ENCODE peak calls at places on chromosomes 6 and 20, in five cellular contexts. D is lung, G is ascending aorta, V is GM23338, E is uterus. H is an unnamed sample.
A peak's percentile ranks its signal among the peaks of the same experiment; 100 is the strongest.

GRCh38 chr6:3786131-3786530 is 34.6 kb upstream of the PXDC1 start:
- DNase-seq in G (no peak), D (no peak), E (no peak), V (no peak), H (no peak)

GRCh38 chr6:39210437-39210836 is 18.8 kb downstream of the KCNK5 start:
- DNase-seq in V (no peak), E (no peak), G (no peak), D (no peak), H (no peak)

GRCh38 chr20:49482621-49483017 is at the start of gene KCNB1:
- DNase-seq in V (peak; percentile 94), D (peak; percentile 33), E (peak; percentile 81), G (peak; percentile 77), H (peak; percentile 40)

GRCh38 chr20:22495172-22495571 is 89.2 kb downstream of the FOXA2 start:
- DNase-seq in V (peak; percentile 30), D (no peak), E (no peak), G (no peak), H (no peak)

GRCh38 chr6:169921853-169922779 is 170.7 kb downstream of the ERMARD start:
- DNase-seq in E (no peak), D (no peak), V (no peak), G (no peak), H (no peak)

GRCh38 chr20:5480824-5481600 is 164.3 kb upstream of the PROKR2 start:
- DNase-seq in V (no peak), D (no peak), E (no peak), G (no peak), H (no peak)

GRCh38 chr6:160058603-160059215 is 62.9 kb upstream of the SLC22A1 start:
- DNase-seq in V (no peak), G (no peak), E (no peak), D (no peak), H (peak; percentile 11)

GRCh38 chr6:24749292-24749691 is 25.4 kb upstream of the GMNN start:
- DNase-seq in G (no peak), V (no peak), D (no peak), E (no peak), H (no peak)

GRCh38 chr6:168121308-168121665 is 42.3 kb upstream of the FRMD1 start:
- DNase-seq in G (no peak), D (no peak), E (no peak), V (no peak), H (no peak)

GRCh38 chr6:134908906-134909516 is 40.9 kb downstream of the ALDH8A1 start:
- DNase-seq in E (peak; percentile 87), D (peak; percentile 49), V (no peak), G (peak; percentile 90), H (peak; percentile 30)

GRCh38 chr6:163585932-163586437 is 171.5 kb downstream of the QKI start:
- DNase-seq in E (no peak), D (peak; percentile 66), V (no peak), G (peak; percentile 82), H (no peak)

GRCh38 chr20:17747431-17747846 is 47.7 kb downstream of the BANF2 start:
- DNase-seq in E (peak; percentile 29), V (no peak), D (no peak), G (no peak), H (peak; percentile 83)

GRCh38 chr6:50815436-50816114 is 3.1 kb upstream of the TFAP2B start:
- DNase-seq in E (no peak), G (no peak), V (no peak), D (no peak), H (no peak)
- TF ChIP-seq CTCF in E (no peak), G (no peak), V (no peak), D (no peak), H (peak; percentile 22)

GRCh38 chr6:111417181-111417585 is 65.8 kb downstream of the REV3L start:
- DNase-seq in E (no peak), D (no peak), V (no peak), G (no peak), H (peak; percentile 26)
- H3K27ac ChIP-seq in E (peak overlapping the region; percentile 74), D (peak overlapping the region; percentile 4), V (no peak overlapping the region), G (no peak overlapping the region), H (no peak overlapping the region)

DNA sequence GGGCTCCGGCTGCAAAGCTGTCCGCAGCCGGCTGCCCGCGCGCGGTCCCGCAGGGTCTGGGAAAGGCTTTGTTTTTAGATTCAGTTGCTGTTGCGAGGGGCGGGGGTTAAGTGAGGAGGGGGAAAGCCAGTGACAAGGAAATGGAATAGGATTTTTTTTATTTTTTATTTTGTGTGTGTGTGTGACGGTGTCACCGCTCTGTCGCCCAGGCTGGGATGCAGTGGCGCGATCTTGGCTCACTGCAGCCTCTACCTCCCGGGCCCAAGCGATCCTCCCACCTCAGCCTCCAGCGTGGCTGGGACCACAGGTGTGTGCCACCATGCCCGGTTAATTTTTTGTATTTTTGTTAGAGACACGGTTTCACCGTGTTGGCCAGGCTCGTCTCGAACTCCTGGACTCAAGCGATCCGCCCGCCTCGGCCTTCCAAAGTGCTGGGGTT is 615 bp upstream of the UBE2J1 start:
- DNase-seq in V (no peak), D (no peak), G (peak; percentile 67), E (no peak), H (no peak)
- TF ChIP-seq CTCF in V (no peak), D (no peak), G (no peak), E (no peak), H (no peak)

DNA sequence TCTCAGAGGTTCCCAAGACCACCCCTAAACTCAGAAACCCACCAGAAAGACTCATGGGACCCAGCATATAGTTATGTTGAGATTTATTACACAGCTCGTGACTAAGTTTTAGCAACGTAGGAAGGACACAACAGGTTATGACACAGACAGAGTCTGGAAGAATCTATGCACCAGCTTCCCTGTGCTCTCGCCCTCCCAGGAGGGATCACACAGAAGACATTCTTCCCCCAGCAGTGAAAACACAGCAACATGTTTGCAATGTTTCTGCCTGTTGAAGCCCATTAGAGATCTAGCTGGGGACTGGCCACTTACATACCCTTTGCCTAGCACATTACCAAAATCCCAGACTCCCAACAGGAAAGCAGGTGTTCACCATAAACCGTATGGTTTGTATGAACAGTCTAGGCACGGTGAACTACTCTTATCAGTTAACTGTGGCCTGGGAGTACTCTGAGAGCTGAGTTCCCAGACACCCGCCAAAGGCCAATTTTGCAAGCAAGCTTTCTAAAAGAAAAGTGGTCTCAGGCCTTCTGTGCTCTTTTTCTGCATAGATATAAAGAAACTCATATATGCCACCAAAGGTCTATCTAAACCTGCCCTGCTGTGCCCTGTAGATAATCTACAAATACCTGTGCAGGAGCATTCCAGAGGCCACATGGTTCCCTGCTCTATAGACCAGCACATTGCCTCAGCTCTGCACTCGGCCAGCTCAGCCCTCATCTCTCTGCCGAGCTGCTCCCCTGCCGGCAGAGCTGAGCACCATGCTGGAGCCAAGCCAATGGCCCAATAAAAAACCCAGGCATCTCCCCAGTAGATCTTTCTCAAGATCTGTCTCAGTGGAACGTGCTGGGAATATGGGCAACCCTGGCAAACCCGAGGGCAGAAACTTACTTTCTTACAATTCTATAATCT is 69.6 kb upstream of the SMIM28 start:
- DNase-seq in D (no peak), V (peak; percentile 28), G (no peak), E (peak; percentile 20), H (peak; percentile 55)
- H3K27ac ChIP-seq in D (no peak overlapping the region), V (peak overlapping the region; percentile 15), G (no peak overlapping the region), E (no peak overlapping the region), H (no peak overlapping the region)

GRCh38 chr20:54043044-54043967 is 27.1 kb downstream of the BCAS1 start:
- DNase-seq in D (no peak), G (no peak), E (no peak), V (no peak), H (no peak)
- TF ChIP-seq CTCF in D (no peak), G (no peak), E (no peak), V (peak; percentile 6), H (no peak)

GRCh38 chr20:45374101-45374467 is 4.0 kb downstream of the TP53TG5 start:
- DNase-seq in D (no peak), V (no peak), E (no peak), G (no peak), H (no peak)

GRCh38 chr20:45374966-45375365 is 3.2 kb downstream of the TP53TG5 start:
- DNase-seq in G (no peak), V (no peak), E (no peak), D (no peak), H (no peak)

GRCh38 chr20:45372646-45373352 is 5.3 kb downstream of the TP53TG5 start:
- DNase-seq in V (peak; percentile 72), D (no peak), G (peak; percentile 83), E (peak; percentile 50), H (no peak)

GRCh38 chr20:45372241-45372640 is 5.9 kb downstream of the TP53TG5 start:
- DNase-seq in D (no peak), V (no peak), G (no peak), E (no peak), H (no peak)

GRCh38 chr20:45373353-45374100 is 4.6 kb downstream of the TP53TG5 start:
- DNase-seq in D (peak; percentile 93), G (peak; percentile 93), E (peak; percentile 89), V (peak; percentile 94), H (peak; percentile 89)
- H3K27ac ChIP-seq in D (peak overlapping the region; percentile 26), G (peak overlapping the region; percentile 92), E (peak overlapping the region; percentile 66), V (no peak overlapping the region), H (peak overlapping the region; percentile 42)

GRCh38 chr6:5663739-5664138 is 343.0 kb downstream of the NRN1 start:
- DNase-seq in V (no peak), E (no peak), D (no peak), G (no peak), H (no peak)
- TF ChIP-seq CTCF in V (no peak), E (no peak), D (no peak), G (no peak), H (no peak)

DNA sequence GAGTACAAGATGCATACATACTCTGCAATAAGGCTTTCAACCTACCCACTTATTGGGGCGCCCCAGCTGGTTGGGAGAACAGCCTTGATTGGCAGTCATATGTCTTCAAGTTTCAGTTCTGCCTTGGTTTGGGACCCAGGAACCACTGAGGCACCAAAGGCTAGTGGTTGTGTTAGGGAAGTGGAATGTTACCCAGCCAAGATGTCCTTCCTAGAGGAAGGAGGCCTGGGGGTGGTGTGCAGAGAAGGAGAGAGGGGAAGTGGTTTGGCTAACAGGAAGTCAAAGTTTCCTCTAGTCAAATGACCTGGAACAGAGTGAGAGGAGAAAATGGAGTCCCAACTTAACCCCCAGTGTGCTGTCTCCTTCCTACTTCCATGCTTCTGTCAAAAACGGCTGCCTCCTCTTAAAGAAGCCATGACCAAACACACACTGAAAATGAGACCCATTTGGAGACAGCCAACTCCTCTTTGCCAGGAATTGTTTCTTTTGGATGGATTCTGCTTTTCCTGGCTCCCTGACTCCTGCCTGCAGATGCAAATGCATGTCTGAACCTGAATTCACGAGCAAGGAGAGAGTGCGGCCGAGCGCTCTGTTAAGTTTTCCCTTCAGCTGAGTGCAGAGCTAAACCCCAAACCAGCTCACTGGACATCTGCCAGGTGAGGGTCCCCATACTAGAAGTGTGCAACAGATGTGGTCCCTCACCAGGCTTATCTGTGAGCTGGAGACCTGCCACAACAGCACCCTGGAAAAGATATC is 59.3 kb downstream of the CD164 start:
- DNase-seq in V (no peak), D (peak; percentile 45), E (no peak), G (no peak), H (no peak)
- H3K27ac ChIP-seq in V (no peak overlapping the region), D (no peak overlapping the region), E (no peak overlapping the region), G (peak overlapping the region; percentile 71), H (no peak overlapping the region)